ENCODE peak calls at places on chromosomes 2 and 18, in ten cellular contexts. J, K, P, Z, N, M, G, R, D and T are unnamed samples.

GRCh38 chr2:221096651-221097567 is 475.2 kb downstream of the EPHA4 start:
- DNase-seq in J (no peak), K (no peak), P (peak), Z (no peak), N (no peak), M (no peak), G (no peak), R (no peak), D (no peak), T (peak)

GRCh38 chr2:19349911-19350677 is 8.3 kb downstream of the OSR1 start:
- DNase-seq in J (peak), K (peak), P (peak), Z (peak), N (no peak), M (no peak), G (peak), R (no peak), D (peak), T (peak)

GRCh38 chr2:40470817-40471809 is 19.2 kb upstream of the SLC8A1 start:
- DNase-seq in J (no peak), K (no peak), P (no peak), Z (no peak), N (no peak), M (no peak), G (no peak), R (no peak), D (no peak), T (no peak)

GRCh38 chr2:86079981-86080911 is 25.4 kb downstream of the POLR1A start:
- DNase-seq in J (peak), K (peak), P (peak), Z (peak), N (no peak), M (peak), G (peak), R (peak), D (peak), T (peak)

GRCh38 chr18:49673281-49673680 is 111.4 kb downstream of the LIPG start:
- DNase-seq in J (no peak), K (no peak), P (no peak), Z (no peak), N (no peak), M (no peak), G (no peak), R (no peak), D (no peak), T (no peak)

GRCh38 chr18:47075098-47075883 is 39.9 kb upstream of the ELOA2 start:
- DNase-seq in J (no peak), K (no peak), P (peak), Z (no peak), N (no peak), M (no peak), G (peak), R (no peak), D (peak), T (peak)

GRCh38 chr2:233442028-233442310 is 87.7 kb downstream of the DGKD start:
- DNase-seq in J (no peak), K (no peak), P (no peak), Z (no peak), N (no peak), M (no peak), G (no peak), R (no peak), D (no peak), T (no peak)

GRCh38 chr2:152611458-152612231 is 105.6 kb downstream of the PRPF40A start:
- DNase-seq in J (peak), K (peak), P (peak), Z (peak), N (no peak), M (no peak), G (peak), R (no peak), D (no peak), T (peak)

GRCh38 chr2:10414000-10414451 is 34.1 kb downstream of the ODC1 start:
- DNase-seq in J (no peak), K (no peak), P (peak), Z (no peak), N (no peak), M (no peak), G (peak), R (no peak), D (peak), T (peak)

GRCh38 chr18:35828591-35828990 is 143.9 kb upstream of the RMP24 start:
- DNase-seq in J (no peak), K (no peak), P (no peak), Z (no peak), N (no peak), M (no peak), G (no peak), R (no peak), D (no peak), T (no peak)

GRCh38 chr2:24763843-24764242 is 29.3 kb downstream of the PTRHD1 start:
- DNase-seq in J (no peak), K (no peak), P (no peak), Z (no peak), N (no peak), M (no peak), G (no peak), R (no peak), D (no peak), T (no peak)

GRCh38 chr18:8329186-8329771 is 280.0 kb upstream of the RAB12 start:
- DNase-seq in J (no peak), K (peak), P (peak), Z (no peak), N (no peak), M (no peak), G (peak), R (no peak), D (peak), T (peak)

GRCh38 chr2:240816584-240817495 is 3.2 kb downstream of the KIF1A start:
- DNase-seq in J (no peak), K (no peak), P (no peak), Z (no peak), N (no peak), M (no peak), G (no peak), R (no peak), D (no peak), T (no peak)

GRCh38 chr2:79005211-79005610 is 20.3 kb upstream of the REG3G start:
- DNase-seq in J (no peak), K (no peak), P (no peak), Z (no peak), N (no peak), M (no peak), G (no peak), R (no peak), D (no peak), T (no peak)

GRCh38 chr2:45318675-45319074 is 292.4 kb downstream of the SRBD1 start:
- DNase-seq in J (no peak), K (no peak), P (no peak), Z (no peak), N (no peak), M (no peak), G (no peak), R (no peak), D (no peak), T (no peak)

GRCh38 chr18:52200406-52200805 is 139.6 kb upstream of the DCC start:
- DNase-seq in J (no peak), K (no peak), P (no peak), Z (no peak), N (no peak), M (no peak), G (no peak), R (no peak), D (no peak), T (no peak)

DNA sequence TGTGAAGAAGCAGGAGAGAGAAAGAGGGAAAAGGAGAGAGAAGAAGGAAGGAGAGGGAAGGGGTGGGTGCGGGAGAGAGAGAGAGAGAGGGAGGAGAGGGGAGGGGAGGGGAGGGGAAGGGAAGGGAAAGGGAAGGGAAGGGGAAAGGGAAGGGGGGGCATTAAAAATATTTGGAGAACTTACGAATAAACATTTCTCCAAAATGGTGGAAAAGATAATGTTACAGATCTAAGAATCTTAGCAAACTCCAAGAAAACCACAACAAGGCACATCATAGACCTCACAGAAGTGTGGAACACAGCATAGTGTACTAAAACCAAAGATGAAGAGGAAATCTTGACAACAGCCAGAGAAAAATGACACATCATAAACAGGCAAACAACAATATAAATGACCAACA is 83.1 kb downstream of the CRACDL start:
- DNase-seq in J (no peak), K (no peak), P (no peak), Z (no peak), N (no peak), M (no peak), G (no peak), R (no peak), D (no peak), T (no peak)
- TF ChIP-seq CTCF in J (no peak), K (no peak), P (no peak), Z (no peak), N (no peak), M (no peak), G (no peak), R (no peak), D (no peak), T (no peak)

GRCh38 chr2:46737577-46737976 is 178.0 kb downstream of the MCFD2 start:
- DNase-seq in J (no peak), K (peak), P (peak), Z (no peak), N (no peak), M (no peak), G (peak), R (no peak), D (peak), T (peak)
- TF ChIP-seq CTCF in J (no peak), K (no peak), P (no peak), Z (no peak), N (no peak), M (no peak), G (no peak), R (no peak), D (no peak), T (no peak)

DNA sequence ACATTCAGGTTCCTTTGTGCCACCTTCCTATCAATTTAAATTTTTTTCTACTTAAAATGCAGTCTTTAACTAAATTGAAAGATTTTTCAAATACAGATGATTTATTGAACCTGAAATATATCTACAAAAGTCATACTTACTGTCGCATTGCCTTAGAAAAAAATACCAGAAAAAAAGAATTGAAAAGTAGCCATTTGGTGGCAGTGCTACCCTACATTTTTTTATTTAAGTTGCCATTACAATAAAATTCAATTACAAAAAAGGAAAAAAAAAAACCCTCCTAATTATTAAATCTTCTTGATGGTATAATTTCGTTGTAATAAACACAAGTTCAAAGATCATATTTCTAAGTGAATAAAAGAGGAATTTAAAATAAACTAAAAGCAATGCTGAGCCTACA is 43.4 kb downstream of the DSC3 start:
- DNase-seq in J (no peak), K (no peak), P (no peak), Z (no peak), N (no peak), M (no peak), G (no peak), R (no peak), D (no peak), T (no peak)
- TF ChIP-seq CTCF in J (no peak), K (no peak), P (no peak), Z (no peak), N (no peak), M (no peak), G (no peak), R (no peak), D (no peak), T (peak)

GRCh38 chr2:62297642-62298010 is 101.7 kb downstream of the B3GNT2 start:
- DNase-seq in J (no peak), K (no peak), P (peak), Z (no peak), N (no peak), M (no peak), G (peak), R (no peak), D (no peak), T (peak)
- TF ChIP-seq CTCF in J (no peak), K (no peak), P (no peak), Z (no peak), N (no peak), M (peak), G (peak), R (no peak), D (no peak), T (no peak)

DNA sequence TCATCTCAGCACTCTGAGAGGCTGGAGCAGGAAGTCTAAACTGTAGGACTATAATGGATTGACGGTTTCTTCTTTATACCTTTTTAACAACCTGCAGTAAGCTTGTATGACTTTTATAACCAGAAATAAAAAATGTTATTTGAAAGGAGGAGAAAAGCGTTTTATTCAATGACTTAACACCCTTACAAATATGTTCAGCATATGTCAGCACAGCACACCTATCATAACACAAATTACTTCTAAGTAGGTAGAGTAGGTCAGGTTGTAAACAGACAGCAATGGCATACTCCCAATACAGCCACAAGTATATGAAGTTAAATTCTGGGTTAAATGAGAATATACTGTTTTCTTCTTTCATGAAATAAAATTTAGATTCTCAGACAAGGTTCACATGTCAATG is 16.1 kb downstream of the RAB1A start:
- DNase-seq in J (no peak), K (no peak), P (no peak), Z (no peak), N (no peak), M (no peak), G (no peak), R (no peak), D (no peak), T (no peak)
- TF ChIP-seq CTCF in J (no peak), K (no peak), P (no peak), Z (no peak), N (no peak), M (no peak), G (no peak), R (no peak), D (no peak), T (no peak)

DNA sequence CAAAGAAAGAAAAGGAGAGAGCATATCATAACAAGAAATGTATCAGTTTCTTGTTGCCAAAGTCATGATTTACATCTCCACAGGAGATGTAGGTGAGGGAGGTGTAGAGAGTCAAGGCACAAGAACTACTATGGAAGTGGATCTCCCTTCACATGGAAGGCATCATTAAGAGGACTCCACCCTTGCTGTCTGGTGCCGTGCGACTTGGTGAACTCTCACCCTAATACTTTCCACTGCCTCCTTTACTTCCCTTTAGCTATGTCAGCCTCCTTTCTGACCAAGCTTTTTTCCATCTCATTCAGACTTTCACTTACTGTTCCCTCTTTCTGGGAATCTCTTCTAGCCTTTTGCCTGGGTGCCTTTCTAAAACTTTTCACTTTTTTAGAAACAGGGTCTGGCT is 490.0 kb downstream of the THSD7B start:
- DNase-seq in J (no peak), K (no peak), P (no peak), Z (no peak), N (no peak), M (no peak), G (no peak), R (no peak), D (no peak), T (no peak)
- TF ChIP-seq CTCF in J (no peak), K (no peak), P (no peak), Z (no peak), N (no peak), M (no peak), G (no peak), R (no peak), D (no peak), T (no peak)

DNA sequence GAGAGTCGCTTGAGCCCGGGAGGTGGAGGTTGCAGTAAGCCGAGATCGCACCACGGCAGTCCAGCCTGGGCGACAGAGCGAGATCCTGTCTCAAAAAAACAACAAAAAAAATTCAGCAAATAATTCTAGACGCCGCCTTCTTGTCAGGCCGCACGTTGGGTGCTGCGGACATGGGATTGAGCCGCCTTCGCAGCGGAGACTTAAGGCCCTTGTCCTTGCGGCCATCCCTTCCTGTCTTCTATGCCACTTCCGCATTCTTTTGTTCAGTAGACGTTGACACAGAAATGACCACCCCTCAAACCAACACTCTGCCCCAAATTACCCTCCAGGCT is 15.8 kb downstream of the PTPN18 start:
- DNase-seq in J (no peak), K (no peak), P (no peak), Z (no peak), N (no peak), M (no peak), G (peak), R (no peak), D (no peak), T (no peak)
- TF ChIP-seq CTCF in J (no peak), K (no peak), P (no peak), Z (no peak), N (no peak), M (no peak), G (no peak), R (no peak), D (no peak), T (no peak)

DNA sequence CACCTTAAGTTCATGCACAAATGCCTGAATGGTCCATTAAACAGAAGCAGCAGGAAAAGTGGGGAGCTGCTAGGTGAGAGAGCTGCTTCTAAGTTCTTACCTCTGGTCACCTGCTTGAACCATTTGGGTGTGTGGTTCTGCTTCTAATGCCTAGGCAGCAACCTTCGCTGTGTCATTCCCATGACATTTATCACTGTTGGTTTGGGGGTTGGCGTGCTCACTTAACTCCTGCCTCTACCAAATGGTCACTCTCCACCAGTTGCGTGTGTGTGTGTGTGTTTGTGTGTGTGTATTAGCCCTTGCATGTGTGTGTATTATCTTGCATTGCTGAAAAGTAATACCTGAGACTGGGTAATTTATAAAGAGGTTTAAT is 56.2 kb downstream of the NCAPH start:
- DNase-seq in J (no peak), K (no peak), P (no peak), Z (no peak), N (no peak), M (no peak), G (no peak), R (no peak), D (no peak), T (no peak)
- TF ChIP-seq CTCF in J (no peak), K (no peak), P (no peak), Z (no peak), N (no peak), M (no peak), G (no peak), R (no peak), D (no peak), T (no peak)

GRCh38 chr18:54360406-54360805 is 2.7 kb downstream of the C18orf54 start:
- DNase-seq in J (no peak), K (peak), P (peak), Z (no peak), N (no peak), M (no peak), G (peak), R (no peak), D (no peak), T (no peak)

GRCh38 chr18:54358495-54358793 is 738 bp downstream of the C18orf54 start:
- DNase-seq in J (no peak), K (peak), P (peak), Z (no peak), N (no peak), M (peak), G (peak), R (no peak), D (no peak), T (peak)

GRCh38 chr18:54357082-54357659 is 487 bp downstream of the STARD6 start:
- DNase-seq in J (peak), K (no peak), P (no peak), Z (no peak), N (no peak), M (no peak), G (no peak), R (no peak), D (no peak), T (no peak)

GRCh38 chr18:54359233-54359632 is 1.5 kb downstream of the C18orf54 start:
- DNase-seq in J (no peak), K (peak), P (peak), Z (no peak), N (no peak), M (no peak), G (peak), R (no peak), D (no peak), T (peak)

GRCh38 chr18:54357660-54358494 is at the start of the genes C18orf54 and STARD6:
- DNase-seq in J (peak), K (peak), P (peak), Z (peak), N (peak), M (peak), G (peak), R (peak), D (peak), T (peak)
- TF ChIP-seq CTCF in J (peak), K (peak), P (peak), Z (no peak), N (peak), M (peak), G (no peak), R (peak), D (peak), T (peak)